ENCODE peak calls at places on chromosomes 1 and 21, in four cellular contexts. Y is sigmoid colon, W is stomach, V is SK-N-SH. O is an unnamed sample.

GRCh38 chr1:239725933-239726332 is 339.6 kb downstream of the CHRM3 start:
- DNase-seq in Y (no peak), W (no peak), V (no peak), O (no peak)

GRCh38 chr1:8367571-8368184 is 49.8 kb downstream of the SLC45A1 start:
- DNase-seq in Y (no peak), W (no peak), V (no peak), O (no peak)

GRCh38 chr1:175808573-175808972 is 65.2 kb upstream of the TNR start:
- DNase-seq in Y (no peak), W (no peak), V (no peak), O (no peak)

GRCh38 chr1:9128161-9128519 is 762 bp downstream of the GPR157 start:
- DNase-seq in Y (peak), W (peak), V (peak), O (no peak)

GRCh38 chr1:10629816-10630571 is 155.2 kb downstream of the PEX14 start:
- DNase-seq in Y (peak), W (no peak), V (peak), O (no peak)

GRCh38 chr1:248821101-248821500 is 4.6 kb downstream of the SH3BP5L start:
- DNase-seq in Y (no peak), W (no peak), V (peak), O (peak)

GRCh38 chr1:230867119-230867902 is 1.0 kb downstream of the C1orf198 start:
- DNase-seq in Y (no peak), W (no peak), V (no peak), O (no peak)

GRCh38 chr1:178530520-178530919 is 17.6 kb downstream of the TEX35 start:
- DNase-seq in Y (peak), W (no peak), V (no peak), O (no peak)

GRCh38 chr1:200075938-200076546 is 48.5 kb downstream of the NR5A2 start:
- DNase-seq in Y (no peak), W (no peak), V (no peak), O (no peak)

GRCh38 chr1:210301254-210301955 is 27.3 kb upstream of the HHAT start:
- DNase-seq in Y (no peak), W (no peak), V (no peak), O (no peak)

GRCh38 chr1:58528518-58528917 is 18.0 kb downstream of the OMA1 start:
- DNase-seq in Y (no peak), W (no peak), V (no peak), O (no peak)

GRCh38 chr21:14553422-14553821 is 7.3 kb upstream of the SAMSN1 start:
- DNase-seq in Y (no peak), W (no peak), V (no peak), O (no peak)
- H3K27ac ChIP-seq in Y (no peak), W (no peak), V (no peak), O (no peak)

DNA sequence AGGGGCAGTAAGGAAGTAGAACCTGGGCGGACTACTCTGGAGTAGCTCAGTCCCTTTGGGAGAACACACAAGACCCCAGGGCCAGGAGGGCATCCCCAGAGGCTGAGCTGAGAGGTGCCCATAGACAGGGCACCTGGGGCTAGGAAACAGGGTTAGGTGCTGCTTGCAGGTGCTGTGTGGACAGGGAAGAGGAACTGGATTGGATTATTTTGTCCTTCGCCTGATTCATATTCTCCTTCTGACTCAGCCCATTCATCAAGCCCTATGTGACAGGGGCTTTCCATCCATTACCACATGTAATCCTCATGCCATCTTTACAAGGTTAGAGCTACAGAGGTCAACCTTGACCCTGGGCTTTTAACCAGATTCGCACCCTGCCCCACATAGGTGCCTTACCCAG is 183.9 kb downstream of the C1orf94 start:
- DNase-seq in Y (no peak), W (no peak), V (no peak), O (no peak)
- TF ChIP-seq POLR2AphosphoS5 in Y (no peak), W (no peak), V (no peak), O (no peak)

GRCh38 chr1:220824031-220824989 is 37.6 kb downstream of the MTARC1 start:
- DNase-seq in Y (no peak), W (no peak), V (no peak), O (no peak)

GRCh38 chr1:220818421-220819173 is 31.9 kb downstream of the MTARC1 start:
- DNase-seq in Y (peak), W (no peak), V (no peak), O (no peak)

GRCh38 chr1:220817907-220818306 is 31.2 kb downstream of the MTARC1 start:
- DNase-seq in Y (peak), W (no peak), V (no peak), O (no peak)

GRCh38 chr1:220815409-220815808 is 28.7 kb downstream of the MTARC1 start:
- DNase-seq in Y (no peak), W (no peak), V (no peak), O (no peak)

GRCh38 chr1:220819627-220820026 is 32.9 kb downstream of the MTARC1 start:
- DNase-seq in Y (no peak), W (no peak), V (no peak), O (no peak)
- H3K27ac ChIP-seq in Y (peak), W (no peak), V (no peak), O (peak)

GRCh38 chr1:214281030-214281901 is at the start of gene SMYD2:
- DNase-seq in Y (peak), W (peak), V (peak), O (peak)
- TF ChIP-seq POLR2AphosphoS5 in Y (no peak), W (peak), V (peak), O (no peak)

DNA sequence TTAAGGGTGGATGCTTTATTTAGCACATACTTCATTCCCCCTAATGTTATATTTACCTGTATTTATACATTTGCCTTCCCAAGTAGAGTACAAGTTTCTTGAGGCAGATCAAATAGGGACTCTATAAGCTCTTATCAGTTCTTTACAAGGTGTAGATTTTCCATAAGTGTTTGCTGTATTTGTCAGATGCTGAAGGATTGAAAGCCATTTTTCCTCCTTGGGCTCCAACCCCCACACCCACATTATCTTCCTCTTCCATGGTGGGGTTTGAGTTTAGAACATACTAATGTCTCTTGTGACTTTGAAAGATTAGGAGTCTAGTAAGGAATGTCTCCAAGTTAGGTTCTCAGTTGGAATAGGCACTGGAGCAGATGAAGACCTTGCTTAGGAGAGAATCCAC is 2.4 kb upstream of the CHI3L2 start:
- DNase-seq in Y (no peak), W (no peak), V (no peak), O (no peak)
- H3K27ac ChIP-seq in Y (no peak), W (no peak), V (no peak), O (no peak)

GRCh38 chr1:86429122-86429725 is 5.3 kb downstream of the CLCA2 start:
- DNase-seq in Y (no peak), W (no peak), V (no peak), O (no peak)

GRCh38 chr1:86435327-86435726 is 11.4 kb downstream of the CLCA2 start:
- DNase-seq in Y (no peak), W (no peak), V (no peak), O (no peak)

GRCh38 chr1:86430376-86430775 is 6.4 kb downstream of the CLCA2 start:
- DNase-seq in Y (no peak), W (no peak), V (no peak), O (no peak)

GRCh38 chr1:86434031-86434430 is 10.1 kb downstream of the CLCA2 start:
- DNase-seq in Y (no peak), W (no peak), V (no peak), O (no peak)

GRCh38 chr1:86429830-86430229 is 5.9 kb downstream of the CLCA2 start:
- DNase-seq in Y (peak), W (no peak), V (no peak), O (peak)
- TF ChIP-seq POLR2AphosphoS5 in Y (peak), W (peak), V (no peak), O (no peak)

O was measured in suprapubic skin.